ENCODE peak calls at places on chromosomes 11 and 22, in five cellular contexts. C is tibial nerve, V is left lung, T is A673, I is BE2C. S is an unnamed sample. For H3K9me3 and H3K4me1, the result is how much of the 10 kb centered on the place peaks cover.

GRCh38 chr11:2525941-2526807 is 81.4 kb downstream of the KCNQ1 start:
- DNase-seq in T (no peak), C (no peak), V (peak), I (peak), S (peak)

GRCh38 chr11:89184021-89184420 is 6.3 kb downstream of the TYR start:
- DNase-seq in C (no peak), T (no peak), V (no peak), I (no peak), S (no peak)

GRCh38 chr11:35712533-35712932 is 50.0 kb downstream of the TRIM44 start:
- DNase-seq in I (no peak), V (no peak), T (no peak), C (no peak), S (no peak)

GRCh38 chr11:13831707-13832106 is 130.8 kb upstream of the SPON1 start:
- DNase-seq in T (no peak), I (no peak), V (no peak), C (no peak), S (no peak)

GRCh38 chr11:92762175-92762574 is 207.3 kb upstream of the MTNR1B start:
- DNase-seq in V (no peak), I (no peak), T (no peak), C (no peak), S (no peak)

GRCh38 chr11:68311155-68312116 is 955 bp upstream of the LRP5 start:
- DNase-seq in I (no peak), V (no peak), C (no peak), T (no peak), S (no peak)

GRCh38 chr22:50112151-50113118 is 22.6 kb downstream of the MOV10L1 start:
- DNase-seq in C (no peak), I (no peak), V (peak), T (no peak), S (no peak)

GRCh38 chr11:113289341-113290187 is 24.8 kb upstream of the TTC12 start:
- DNase-seq in V (peak), I (peak), T (peak), C (peak), S (no peak)

GRCh38 chr11:73333173-73333572 is 25.1 kb downstream of the ARHGEF17 start:
- DNase-seq in I (no peak), T (no peak), C (no peak), V (no peak), S (no peak)

GRCh38 chr11:2869561-2870427 is 15.8 kb downstream of the CDKN1C start:
- DNase-seq in T (no peak), V (no peak), I (no peak), C (no peak), S (no peak)

GRCh38 chr11:8336356-8337114 is 72.9 kb upstream of the LMO1 start:
- DNase-seq in T (no peak), C (no peak), I (no peak), V (no peak), S (no peak)

GRCh38 chr22:28773461-28773867 is 969 bp downstream of the CCDC117 start:
- DNase-seq in C (no peak), T (no peak), I (no peak), V (no peak), S (no peak)

GRCh38 chr22:35523167-35523928 is 17.3 kb upstream of the RASD2 start:
- DNase-seq in C (no peak), V (no peak), T (peak), I (no peak), S (no peak)

GRCh38 chr22:21816787-21817496 is 50.5 kb downstream of the MAPK1 start:
- DNase-seq in C (no peak), I (no peak), T (peak), V (no peak), S (no peak)

GRCh38 chr22:22578702-22579424 is 19.8 kb upstream of the PRAME start:
- DNase-seq in C (peak), I (peak), V (no peak), T (peak), S (no peak)

GRCh38 chr22:43540570-43540969 is 128.8 kb downstream of the MPPED1 start:
- DNase-seq in V (no peak), I (no peak), T (no peak), C (no peak), S (no peak)

GRCh38 chr11:8287297-8288070 is 23.8 kb upstream of the LMO1 start:
- DNase-seq in V (no peak), I (no peak), T (no peak), C (no peak), S (no peak)

GRCh38 chr22:30435674-30436126 is 10.1 kb downstream of the MTFP1 start:
- DNase-seq in V (peak), T (peak), I (no peak), C (no peak), S (no peak)

GRCh38 chr11:35143509-35144102 is 4.6 kb downstream of the CD44 start:
- DNase-seq in T (no peak), V (no peak), I (no peak), C (no peak), S (no peak)

GRCh38 chr22:30181459-30182353 is 64.9 kb downstream of the LIF start:
- DNase-seq in T (no peak), I (no peak), V (no peak), C (no peak), S (no peak)

DNA sequence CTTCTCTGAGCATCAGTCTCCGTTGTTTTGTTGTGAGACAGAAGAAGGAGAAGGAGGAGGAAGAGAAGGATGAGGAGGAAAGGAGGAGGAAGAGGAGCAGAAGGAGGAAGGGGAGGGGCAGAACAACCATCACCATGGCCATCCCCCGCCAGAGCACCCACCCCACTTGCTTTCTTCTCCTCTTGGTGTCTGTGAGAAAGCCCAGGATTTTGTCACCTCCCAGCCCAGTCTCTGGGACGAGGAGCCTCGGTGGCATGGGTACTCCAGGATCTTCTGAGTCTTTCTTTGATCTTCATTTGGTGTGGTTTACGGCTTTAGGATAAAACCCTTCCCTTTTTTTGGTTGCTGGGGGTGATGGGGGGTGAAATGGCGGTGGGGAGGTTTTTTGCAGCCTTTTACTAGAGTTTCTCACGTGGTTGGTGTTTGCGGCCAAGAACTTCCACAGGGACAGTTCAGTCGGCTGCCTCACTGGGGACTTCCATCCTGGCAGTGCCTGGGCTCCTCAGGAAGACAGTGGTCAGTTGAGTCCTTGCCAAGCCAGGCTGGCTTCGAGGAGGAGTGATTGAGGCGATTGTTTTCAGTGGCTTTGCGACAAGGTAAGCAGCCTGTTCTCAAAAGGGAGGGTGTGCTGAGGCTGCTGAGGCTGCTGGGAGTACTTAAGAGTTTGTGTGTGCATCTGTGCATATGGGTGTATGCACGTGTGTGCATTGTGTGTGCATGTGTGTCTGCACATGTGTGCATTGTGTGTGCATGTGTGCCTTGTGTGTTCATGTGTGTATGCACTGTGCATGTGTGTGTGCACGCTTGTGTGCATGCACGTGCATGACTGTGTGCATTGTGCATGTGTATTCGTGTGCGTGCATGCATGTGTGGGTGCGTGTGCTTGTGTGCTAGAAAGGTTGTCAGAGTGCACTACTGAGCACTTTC is 567.5 kb downstream of the TBC1D22A start:
- DNase-seq in V (no peak), T (no peak), I (no peak), C (no peak), S (no peak)
- H3K9me3 ChIP-seq in V (under half), T (under half), I (under half), C (under half), S (under half)

DNA sequence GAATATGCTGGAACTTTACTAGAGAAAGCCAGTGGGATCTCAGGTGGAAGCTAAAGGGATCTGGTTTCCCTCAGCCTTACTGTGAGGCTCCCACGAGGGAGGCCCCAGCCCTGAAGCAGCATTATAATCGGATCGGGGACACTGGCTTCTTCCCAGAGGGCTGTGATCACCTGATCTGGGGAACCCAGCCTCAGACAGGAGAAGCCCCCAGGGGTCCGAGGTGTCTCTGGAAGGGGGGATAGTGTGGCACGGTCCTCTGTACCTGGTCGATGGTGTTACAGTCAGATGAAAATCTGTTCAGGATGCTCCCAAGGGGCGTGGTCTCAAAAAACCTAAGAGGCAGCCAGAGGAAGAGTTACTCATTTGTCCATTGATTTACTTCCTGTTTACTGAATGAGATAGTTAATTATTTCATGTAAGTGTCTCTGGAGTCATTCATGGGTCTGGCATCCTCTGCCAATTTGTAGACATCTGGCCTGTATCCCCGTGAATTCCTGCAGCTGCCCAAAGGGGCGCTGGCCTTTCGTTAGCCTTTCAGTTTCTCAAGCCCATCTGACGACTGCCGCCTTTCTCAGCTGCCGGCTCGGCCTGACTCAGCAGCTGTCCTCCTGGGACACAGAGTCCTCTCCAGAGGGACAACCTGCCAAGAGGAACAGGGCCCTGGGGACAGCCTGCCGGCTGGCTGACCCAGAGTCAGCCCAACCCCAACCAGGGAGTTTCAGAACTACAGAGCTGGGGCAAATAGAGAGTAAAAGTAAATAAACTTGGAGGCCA is 17.0 kb upstream of the KCNJ11 start:
- DNase-seq in T (peak), V (peak), C (peak), I (peak), S (peak)
- TF ChIP-seq CTCF in T (no peak), V (peak), C (no peak), I (peak), S (peak)

DNA sequence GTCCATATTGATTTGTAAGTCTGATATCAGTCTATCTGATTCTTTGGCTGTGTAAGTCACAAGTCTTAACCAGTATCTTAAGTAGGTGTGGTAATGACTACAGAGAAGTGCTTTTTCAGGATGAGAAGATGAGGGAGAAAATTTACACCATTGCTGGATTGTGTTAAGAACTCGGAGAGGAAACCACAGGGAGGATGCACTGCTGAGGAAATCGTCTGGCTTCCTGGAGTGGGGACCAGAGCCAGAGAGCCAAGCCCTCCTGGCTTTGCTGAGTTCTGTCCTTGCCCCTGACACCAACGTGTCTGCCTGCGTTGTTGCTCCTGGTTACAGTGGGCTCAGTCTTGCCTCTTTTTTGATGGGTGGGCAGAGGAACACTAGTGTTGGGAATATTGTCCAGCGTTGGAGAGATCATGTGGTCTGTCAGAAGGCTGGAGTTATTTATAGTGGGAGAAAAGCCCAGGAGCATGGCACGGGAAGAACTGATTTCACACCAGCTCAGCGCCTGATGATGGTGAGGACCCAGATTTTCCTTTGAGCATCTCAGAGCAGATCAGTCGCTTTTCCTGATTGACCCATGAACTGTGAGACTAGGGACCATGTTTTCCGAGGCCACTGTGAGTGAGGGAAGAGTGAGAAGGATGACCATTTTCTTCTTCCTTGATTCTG is 29.6 kb downstream of the MARK2 start:
- DNase-seq in V (no peak), T (no peak), C (no peak), I (no peak), S (peak)
- H3K4me1 ChIP-seq in V (half or more), T (under half), C (half or more), I (under half), S (under half)

DNA sequence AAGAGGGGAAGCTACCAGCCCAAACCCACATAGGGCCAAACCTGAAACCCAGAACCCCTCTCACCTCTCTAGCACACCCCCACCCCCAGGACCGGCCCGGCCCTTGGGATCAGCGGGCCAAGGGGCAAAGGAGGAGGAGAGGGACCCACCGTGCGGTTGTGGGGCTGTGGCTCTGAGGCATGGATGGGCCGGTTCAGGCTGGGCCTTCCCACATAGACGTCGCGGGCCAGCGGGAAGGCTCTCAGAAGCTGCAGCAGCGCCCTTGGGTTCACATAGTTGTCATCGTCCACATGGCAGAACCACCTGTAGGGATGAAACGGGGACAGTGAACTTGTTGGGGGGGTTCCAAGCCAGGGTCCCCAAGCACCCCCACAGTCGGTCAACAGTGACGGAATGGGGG is 7.0 kb downstream of the MFNG start:
- DNase-seq in V (no peak), C (no peak), I (no peak), T (no peak), S (no peak)
- H3K9me3 ChIP-seq in V (under half), C (under half), I (under half), T (under half), S (under half)

GRCh38 chr11:21514298-21514697 is 678.6 kb upstream of the ANO5 start:
- DNase-seq in V (no peak), I (peak), T (peak), C (no peak), S (no peak)

DNA sequence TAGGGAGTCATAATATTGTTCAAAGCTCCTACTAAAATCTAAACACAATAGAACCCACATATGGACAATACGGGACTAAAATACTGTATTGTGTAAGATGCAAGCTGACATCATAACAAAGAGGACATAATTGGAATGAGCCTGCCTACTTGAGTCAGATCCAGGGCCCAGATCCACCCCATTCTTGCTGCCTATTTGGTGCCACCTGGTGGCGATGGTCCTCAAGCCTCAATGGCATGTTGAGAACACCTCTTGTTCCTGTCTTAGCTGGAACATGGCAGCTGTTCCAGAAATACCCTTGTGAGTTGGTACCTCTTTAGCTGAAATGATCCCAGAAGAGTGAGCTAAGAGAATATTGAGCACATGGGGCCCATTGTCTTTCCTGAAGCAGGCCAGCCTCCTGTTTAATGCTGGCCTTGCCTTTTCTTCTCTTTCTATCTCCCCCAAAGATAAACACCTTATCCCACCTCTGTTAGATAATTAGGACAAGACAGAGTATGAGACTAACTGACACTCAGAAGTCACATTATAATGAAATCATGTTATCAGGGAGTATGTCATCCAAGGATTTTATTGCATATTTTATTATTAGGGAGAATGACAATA is 680.9 kb upstream of the ANO5 start:
- DNase-seq in T (peak), V (peak), I (peak), C (peak), S (no peak)
- TF ChIP-seq CTCF in T (peak), V (peak), I (peak), C (peak), S (peak)

GRCh38 chr22:24157783-24158170 is 23.5 kb upstream of the SUSD2 start:
- DNase-seq in V (peak), I (no peak), C (no peak), T (peak), S (peak)
- H3K4me1 ChIP-seq in V (half or more), I (under half), C (under half), T (half or more), S (half or more)

GRCh38 chr11:133518702-133519264 is 13.5 kb downstream of the OPCML start:
- DNase-seq in C (no peak), I (no peak), T (no peak), V (no peak), S (no peak)
- H3K9me3 ChIP-seq in C (under half), I (under half), T (under half), V (under half), S (under half)